ENCODE peak calls at places on chromosomes 16 and 17, in seven cellular contexts. N, C, J, F, X, S and A are unnamed samples.

GRCh38 chr17:50087246-50087911 is 7.8 kb upstream of the PDK2 start:
- DNase-seq in N (peak; percentile 79), C (peak; percentile 55), J (peak; percentile 77), F (peak; percentile 80), X (peak; percentile 66), S (peak; percentile 69), A (peak; percentile 81)

GRCh38 chr16:12535535-12536411 is 267.9 kb downstream of the CPPED1 start:
- DNase-seq in N (no peak), C (peak; percentile 81), J (no peak), F (no peak), X (no peak), S (no peak), A (peak; percentile 64)

GRCh38 chr16:14289692-14290340 is 218.7 kb downstream of the MRTFB start:
- DNase-seq in N (peak; percentile 21), C (no peak), J (no peak), F (no peak), X (peak; percentile 9), S (peak; percentile 8), A (peak; percentile 32)

GRCh38 chr16:5041604-5042133 is 7.9 kb upstream of the NAGPA start:
- DNase-seq in N (no peak), C (peak; percentile 52), J (no peak), F (no peak), X (no peak), S (peak; percentile 38), A (no peak)

GRCh38 chr16:264440-264951 is 11.2 kb downstream of the RGS11 start:
- DNase-seq in N (no peak), C (no peak), J (no peak), F (no peak), X (no peak), S (no peak), A (no peak)

GRCh38 chr16:27458196-27458728 is 56.3 kb downstream of the IL21R start:
- DNase-seq in N (no peak), C (no peak), J (no peak), F (no peak), X (no peak), S (no peak), A (no peak)

GRCh38 chr17:14471052-14471451 is 170.2 kb downstream of the HS3ST3B1 start:
- DNase-seq in N (no peak), C (no peak), J (no peak), F (no peak), X (no peak), S (peak; percentile 91), A (no peak)

GRCh38 chr17:58352843-58353719 is 1.1 kb upstream of the SUPT4H1 start:
- DNase-seq in N (no peak), C (peak; percentile 57), J (no peak), F (peak; percentile 30), X (peak; percentile 50), S (peak; percentile 45), A (no peak)

GRCh38 chr17:46020023-46020735 is 21.1 kb downstream of the STH start:
- DNase-seq in N (no peak), C (no peak), J (no peak), F (no peak), X (peak; percentile 76), S (no peak), A (no peak)

GRCh38 chr17:5031365-5032082 is 3.7 kb downstream of the SLC52A1 start:
- DNase-seq in N (peak; percentile 81), C (peak; percentile 84), J (peak; percentile 90), F (peak; percentile 80), X (peak; percentile 83), S (peak; percentile 67), A (peak; percentile 89)

GRCh38 chr16:77556203-77556602 is 121.4 kb upstream of the ADAMTS18 start:
- DNase-seq in N (no peak), C (no peak), J (no peak), F (no peak), X (no peak), S (peak; percentile 46), A (peak; percentile 26)

GRCh38 chr17:37299257-37299985 is 76.4 kb upstream of the C17orf78 start:
- DNase-seq in N (no peak), C (no peak), J (no peak), F (no peak), X (no peak), S (peak; percentile 13), A (no peak)

GRCh38 chr17:413706-414440 is 61.3 kb upstream of the RPH3AL start:
- DNase-seq in N (no peak), C (no peak), J (no peak), F (no peak), X (no peak), S (no peak), A (no peak)

GRCh38 chr16:31577411-31577810 is 49.7 kb downstream of the AHSP start:
- DNase-seq in N (no peak), C (no peak), J (no peak), F (no peak), X (no peak), S (no peak), A (no peak)

GRCh38 chr16:77299395-77299794 is 100.2 kb downstream of the SYCE1L start:
- DNase-seq in N (no peak), C (peak; percentile 14), J (no peak), F (no peak), X (no peak), S (no peak), A (no peak)

GRCh38 chr17:48549909-48550308 is 5.0 kb upstream of the HOXB2 start:
- DNase-seq in N (no peak), C (no peak), J (no peak), F (no peak), X (no peak), S (peak; percentile 81), A (no peak)

GRCh38 chr17:57328109-57328882 is 72.0 kb downstream of the MSI2 start:
- DNase-seq in N (no peak), C (no peak), J (no peak), F (no peak), X (no peak), S (no peak), A (no peak)

GRCh38 chr16:22352726-22353125 is 21.7 kb downstream of the CDR2 start:
- DNase-seq in N (no peak), C (no peak), J (no peak), F (no peak), X (no peak), S (no peak), A (no peak)

GRCh38 chr17:32446949-32447348 is 2.6 kb downstream of the PSMD11 start:
- DNase-seq in N (no peak), C (no peak), J (no peak), F (no peak), X (no peak), S (no peak), A (no peak)

GRCh38 chr16:67284699-67285646 is 5.6 kb downstream of the PLEKHG4 start:
- DNase-seq in N (peak; percentile 61), C (no peak), J (peak; percentile 49), F (peak; percentile 65), X (no peak), S (no peak), A (peak; percentile 61)

GRCh38 chr17:78538033-78538776 is 39.0 kb downstream of the DNAH17 start:
- DNase-seq in N (no peak), C (no peak), J (no peak), F (no peak), X (no peak), S (no peak), A (no peak)

GRCh38 chr17:11825902-11826301 is 171.4 kb downstream of the ZNF18 start:
- DNase-seq in N (no peak), C (no peak), J (no peak), F (no peak), X (no peak), S (no peak), A (no peak)

GRCh38 chr16:86789621-86790051 is 211.3 kb downstream of the FOXL1 start:
- DNase-seq in N (no peak), C (no peak), J (no peak), F (no peak), X (no peak), S (peak; percentile 53), A (peak; percentile 63)

GRCh38 chr16:31093132-31093703 is 1.4 kb downstream of the VKORC1 start:
- DNase-seq in N (no peak), C (no peak), J (peak; percentile 34), F (no peak), X (no peak), S (peak; percentile 31), A (peak; percentile 41)

GRCh38 chr17:57349533-57350227 is 93.4 kb downstream of the MSI2 start:
- DNase-seq in N (no peak), C (no peak), J (no peak), F (no peak), X (no peak), S (no peak), A (no peak)

GRCh38 chr16:87178177-87178863 is 138.9 kb downstream of the C16orf95 start:
- DNase-seq in N (no peak), C (no peak), J (no peak), F (no peak), X (no peak), S (peak; percentile 23), A (no peak)

GRCh38 chr17:50560185-50560824 is at the start of gene CACNA1G:
- DNase-seq in N (peak; percentile 88), C (peak; percentile 87), J (peak; percentile 92), F (peak; percentile 85), X (peak; percentile 82), S (peak; percentile 77), A (peak; percentile 98)

GRCh38 chr16:85444879-85445778 is 168.0 kb upstream of the GSE1 start:
- DNase-seq in N (peak; percentile 56), C (no peak), J (peak; percentile 71), F (no peak), X (peak; percentile 28), S (no peak), A (no peak)
- TF ChIP-seq CTCF in N (no peak), C (no peak), J (no peak), F (no peak), X (no peak), S (no peak), A (no peak)

DNA sequence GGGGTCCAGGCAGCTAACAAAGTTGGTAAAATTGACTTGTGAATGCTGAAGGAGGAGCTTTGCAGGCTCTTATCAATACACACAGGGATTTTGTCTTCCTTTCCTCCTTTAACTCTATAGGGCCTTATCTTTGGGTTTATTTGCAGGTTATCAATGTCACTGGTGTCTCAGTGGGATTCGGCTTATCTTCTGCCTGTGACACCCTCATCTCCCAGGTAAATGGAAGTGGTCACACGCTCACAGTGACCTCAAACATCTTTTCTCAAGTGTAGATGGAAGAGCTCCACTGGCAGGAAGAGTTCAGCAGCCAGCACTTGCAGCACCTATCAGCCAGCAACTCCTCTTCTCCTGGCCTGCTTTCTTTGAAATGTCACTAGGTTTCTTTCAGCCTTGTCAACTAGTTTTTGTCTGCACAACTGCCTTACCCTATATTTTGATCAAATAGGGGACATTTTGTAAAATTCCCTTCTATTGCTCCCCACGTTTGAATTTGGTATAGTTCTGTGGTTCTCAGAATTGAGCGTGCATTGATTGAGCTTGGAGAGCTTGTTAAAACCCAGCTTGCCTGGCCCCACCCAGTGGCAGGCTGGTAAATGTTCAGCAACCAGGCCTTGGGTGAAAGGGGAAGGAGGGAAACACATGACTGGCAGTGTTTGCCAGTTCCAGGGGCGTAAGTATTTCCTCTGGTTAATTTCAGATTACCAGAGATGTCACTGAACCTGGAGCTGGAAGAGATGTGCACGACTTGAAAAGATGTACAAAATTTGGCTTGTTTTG is 12.8 kb downstream of the SLC47A1 start:
- DNase-seq in N (peak; percentile 43), C (no peak), J (peak; percentile 74), F (no peak), X (peak; percentile 31), S (no peak), A (no peak)
- TF ChIP-seq CTCF in N (no peak), C (peak; percentile 43), J (peak; percentile 18), F (no peak), X (peak; percentile 12), S (peak; percentile 25), A (no peak)

GRCh38 chr16:20899503-20900298 is 457 bp downstream of the DCUN1D3 start:
- DNase-seq in N (no peak), C (no peak), J (peak; percentile 48), F (peak; percentile 40), X (no peak), S (no peak), A (no peak)
- TF ChIP-seq CTCF in N (no peak), C (no peak), J (no peak), F (no peak), X (no peak), S (no peak), A (no peak)

GRCh38 chr17:38798614-38799500 is 499 bp downstream of the PIP4K2B start:
- DNase-seq in N (peak; percentile 44), C (peak; percentile 78), J (peak; percentile 54), F (no peak), X (peak; percentile 65), S (peak; percentile 50), A (no peak)
- TF ChIP-seq CTCF in N (no peak), C (no peak), J (no peak), F (no peak), X (no peak), S (no peak), A (no peak)